ENCODE peak calls at places on chromosomes 4 and X, in six cellular contexts. E is SK-N-SH, W is K562, R is H1, C is HL-60, P is HepG2. U is an unnamed sample.

GRCh38 chrX:120251471-120252011 is 929 bp downstream of the ZBTB33 start:
- DNase-seq in E (peak), W (peak), R (no peak), C (peak), P (peak), U (no peak)

GRCh38 chr4:137531951-137532868 is at the start of gene PCDH18:
- DNase-seq in E (peak), W (no peak), R (peak), C (no peak), P (no peak), U (peak)

GRCh38 chr4:147096667-147097604 is 151.3 kb upstream of the TTC29 start:
- DNase-seq in E (peak), W (peak), R (no peak), C (no peak), P (peak), U (no peak)

GRCh38 chrX:13257223-13258051 is 62.4 kb downstream of the ATXN3L start:
- DNase-seq in E (no peak), W (no peak), R (no peak), C (no peak), P (no peak), U (peak)

GRCh38 chr4:3655485-3656429 is 110.4 kb upstream of the ADRA2C start:
- DNase-seq in E (no peak), W (no peak), R (no peak), C (no peak), P (no peak), U (no peak)

GRCh38 chr4:122458625-122459024 is 2.1 kb upstream of the IL2 start:
- DNase-seq in E (no peak), W (peak), R (no peak), C (peak), P (no peak), U (no peak)

GRCh38 chr4:174324725-174325124 is 41.0 kb downstream of the CEP44 start:
- DNase-seq in E (no peak), W (peak), R (no peak), C (no peak), P (no peak), U (no peak)

GRCh38 chr4:56468097-56468422 is 643 bp downstream of the SRP72 start:
- DNase-seq in E (peak), W (peak), R (no peak), C (no peak), P (peak), U (peak)

GRCh38 chr4:146742416-146742815 is 103.7 kb downstream of the POU4F2 start:
- DNase-seq in E (no peak), W (no peak), R (no peak), C (no peak), P (no peak), U (no peak)

GRCh38 chr4:22014222-22014741 is 65.7 kb upstream of the KCNIP4 start:
- DNase-seq in E (no peak), W (no peak), R (no peak), C (peak), P (no peak), U (no peak)

GRCh38 chr4:86261634-86262033 is 98.2 kb downstream of the MAPK10 start:
- DNase-seq in E (no peak), W (no peak), R (no peak), C (no peak), P (no peak), U (no peak)

GRCh38 chrX:69116077-69116476 is 49.2 kb downstream of the PJA1 start:
- DNase-seq in E (no peak), W (no peak), R (no peak), C (no peak), P (no peak), U (no peak)

GRCh38 chr4:168177546-168178149 is 85.3 kb downstream of the ANXA10 start:
- DNase-seq in E (no peak), W (no peak), R (no peak), C (no peak), P (peak), U (no peak)

GRCh38 chr4:156941940-156942548 is 29.6 kb downstream of the PDGFC start:
- DNase-seq in E (no peak), W (no peak), R (peak), C (no peak), P (peak), U (no peak)

GRCh38 chr4:117560329-117560728 is 474.0 kb upstream of the NDST3 start:
- DNase-seq in E (no peak), W (no peak), R (no peak), C (no peak), P (no peak), U (no peak)

GRCh38 chr4:749771-750666 is 44.4 kb downstream of the PCGF3 start:
- DNase-seq in E (no peak), W (no peak), R (no peak), C (no peak), P (no peak), U (no peak)

GRCh38 chrX:97597954-97598353 is 714.2 kb downstream of the RPA4 start:
- DNase-seq in E (no peak), W (no peak), R (peak), C (no peak), P (no peak), U (no peak)

GRCh38 chr4:22369901-22370562 is 145.8 kb downstream of the ADGRA3 start:
- DNase-seq in E (no peak), W (no peak), R (no peak), C (no peak), P (no peak), U (no peak)

GRCh38 chr4:38691251-38692008 is 27.4 kb downstream of the KLF3 start:
- DNase-seq in E (no peak), W (no peak), R (no peak), C (no peak), P (no peak), U (no peak)

GRCh38 chr4:186839122-186840037 is 115.7 kb upstream of the FAT1 start:
- DNase-seq in E (no peak), W (peak), R (no peak), C (no peak), P (no peak), U (no peak)

GRCh38 chr4:74111990-74112389 is 13.0 kb upstream of the CXCL2 start:
- DNase-seq in E (no peak), W (no peak), R (no peak), C (no peak), P (no peak), U (no peak)

GRCh38 chr4:66991521-66991920 is 553.8 kb downstream of the CENPC start:
- DNase-seq in E (no peak), W (no peak), R (no peak), C (no peak), P (no peak), U (no peak)

GRCh38 chr4:177005801-177006230 is 213.1 kb upstream of the VEGFC start:
- DNase-seq in E (no peak), W (no peak), R (no peak), C (no peak), P (no peak), U (no peak)

GRCh38 chrX:47568656-47569295 is 7.8 kb downstream of the ARAF start:
- DNase-seq in E (peak), W (peak), R (no peak), C (no peak), P (peak), U (no peak)

GRCh38 chr4:84529169-84529751 is 30.2 kb upstream of the NKX6-1 start:
- DNase-seq in E (peak), W (peak), R (no peak), C (no peak), P (peak), U (no peak)

GRCh38 chr4:112234952-112235609 is 3.5 kb downstream of the AP1AR start:
- DNase-seq in E (peak), W (peak), R (no peak), C (peak), P (peak), U (peak)

GRCh38 chr4:657338-658030 is 16.6 kb downstream of the ATP5ME start:
- DNase-seq in E (no peak), W (no peak), R (no peak), C (no peak), P (no peak), U (no peak)

GRCh38 chr4:48725414-48725813 is 54.7 kb downstream of the FRYL start:
- DNase-seq in E (no peak), W (no peak), R (no peak), C (no peak), P (no peak), U (no peak)

GRCh38 chr4:184400375-184400870 is 73.9 kb downstream of the IRF2 start:
- DNase-seq in E (no peak), W (no peak), R (no peak), C (no peak), P (no peak), U (no peak)

GRCh38 chrX:65720580-65720979 is 53.1 kb downstream of the MSN start:
- DNase-seq in E (no peak), W (no peak), R (no peak), C (peak), P (no peak), U (no peak)

GRCh38 chrX:68343551-68343950 is 89.7 kb downstream of the OPHN1 start:
- DNase-seq in E (no peak), W (no peak), R (no peak), C (no peak), P (no peak), U (no peak)

DNA sequence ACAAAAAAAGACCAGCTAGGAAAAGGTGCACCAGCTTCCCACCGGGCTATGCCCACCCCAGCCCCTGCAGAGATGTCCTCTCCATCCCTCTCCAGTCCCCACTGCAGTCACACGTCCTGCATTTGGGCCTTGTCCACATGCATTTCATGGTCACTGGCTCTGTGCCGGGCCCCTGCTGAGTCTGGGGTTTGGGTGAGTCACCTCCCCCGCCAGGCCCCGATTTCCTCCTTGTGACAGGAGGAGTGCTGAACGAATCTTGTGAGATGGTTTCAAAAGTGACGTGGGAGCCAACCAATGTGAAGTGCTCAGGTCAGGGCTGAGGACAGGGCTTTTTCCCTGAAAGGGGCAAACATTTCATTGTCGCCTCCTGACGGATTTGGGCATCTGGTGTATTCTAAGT is 7.1 kb downstream of the CPZ start:
- DNase-seq in E (no peak), W (peak), R (no peak), C (no peak), P (no peak), U (no peak)
- TF ChIP-seq GABPA in E (no peak), W (peak), R (no peak), C (no peak), P (no peak), U (no peak)

GRCh38 chr4:70705856-70706461 is 15.8 kb upstream of the RUFY3 start:
- DNase-seq in E (no peak), W (no peak), R (no peak), C (no peak), P (no peak), U (no peak)
- TF ChIP-seq GABPA in E (no peak), W (no peak), R (no peak), C (no peak), P (no peak), U (no peak)

DNA sequence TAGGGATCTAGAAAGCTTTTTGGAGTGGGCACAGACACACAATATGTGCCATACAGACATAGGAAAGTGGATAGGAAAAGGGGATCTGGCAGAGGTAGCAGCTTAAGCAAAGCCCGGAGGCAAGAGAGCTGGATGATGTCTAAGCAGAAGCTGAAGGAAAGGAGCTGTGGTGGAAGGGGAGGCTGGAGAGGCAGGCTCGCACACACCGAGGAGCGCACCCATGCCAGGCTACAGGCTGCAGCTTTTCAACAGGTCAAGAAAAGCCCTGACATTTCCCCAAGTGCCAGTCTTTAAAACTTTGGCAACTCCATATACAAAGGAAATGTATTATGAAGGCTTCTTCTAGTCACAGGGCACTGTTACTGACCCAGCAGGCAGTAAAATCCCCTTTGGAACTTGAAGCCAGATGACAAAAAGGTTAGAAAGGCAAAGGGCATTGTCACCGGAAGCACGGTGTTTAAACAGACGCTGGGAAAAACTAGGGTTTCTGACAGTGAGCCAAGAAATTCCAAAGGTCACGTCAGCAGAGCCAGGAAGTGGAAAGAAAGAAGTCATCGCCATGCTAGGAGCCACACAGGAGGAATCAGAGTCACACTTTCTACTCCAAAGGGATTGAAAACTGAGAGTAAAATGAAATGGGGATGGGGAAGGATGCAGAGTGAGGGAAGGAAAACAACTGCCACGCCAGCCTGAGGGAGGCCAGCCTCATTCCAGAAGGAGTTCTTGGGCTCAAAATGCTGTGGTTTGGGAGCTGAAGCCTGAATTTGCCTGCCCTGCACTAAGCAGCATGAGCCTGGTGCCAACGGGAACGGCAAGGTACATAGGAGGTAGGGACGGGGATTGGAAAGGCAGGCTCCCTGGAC is 67.1 kb downstream of the SOWAHB start:
- DNase-seq in E (no peak), W (no peak), R (no peak), C (no peak), P (peak), U (no peak)
- TF ChIP-seq GABPA in E (no peak), W (no peak), R (no peak), C (no peak), P (peak), U (no peak)

DNA sequence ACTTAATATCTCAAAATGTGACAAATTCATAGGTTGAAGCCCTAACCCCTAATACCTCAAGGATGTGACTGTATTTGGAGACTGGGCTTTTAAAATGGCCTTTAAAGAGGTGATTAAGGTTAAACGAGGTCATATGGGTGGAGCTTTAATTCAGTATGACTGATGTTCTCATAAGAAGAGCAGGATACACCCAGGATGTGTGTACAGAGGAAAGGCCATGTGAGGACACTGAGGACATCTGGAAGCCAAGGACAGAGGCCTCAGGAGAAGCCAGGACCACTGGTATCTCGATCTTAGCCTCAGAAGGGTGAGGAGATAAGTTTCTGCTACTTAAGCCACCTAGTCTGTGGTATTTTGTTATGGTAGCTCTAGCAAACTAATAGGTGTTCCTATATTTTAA is 49.0 kb upstream of the SHISA3 start:
- DNase-seq in E (no peak), W (no peak), R (no peak), C (no peak), P (no peak), U (no peak)
- TF ChIP-seq GABPA in E (no peak), W (no peak), R (no peak), C (no peak), P (no peak), U (no peak)

GRCh38 chr4:26284536-26284935 is 36.3 kb upstream of the RBPJ start:
- DNase-seq in E (no peak), W (no peak), R (no peak), C (no peak), P (no peak), U (no peak)
- TF ChIP-seq GABPA in E (no peak), W (no peak), R (no peak), C (no peak), P (no peak), U (no peak)

U was measured in GM12878.